ENCODE peak calls at places on chromosomes 3 and 15, in seven cellular contexts. One of them, this sample, is unnamed. For H3K9me3, the result is how much of the 10 kb centered on the place peaks cover.

GRCh38 chr3:112815981-112816380 is 30.7 kb downstream of the CD200R1L start:
- DNase-seq in OCI-LY7: no peak
- DNase-seq in naive thymus-derived CD4-positive, alpha-beta T cell: no peak
- DNase-seq in mammary epithelial cell: peak
- DNase-seq in IMR-90: peak
- DNase-seq in psoas muscle: no peak
- DNase-seq in endodermal cell: no peak
- DNase-seq in this sample: no peak

GRCh38 chr3:111541911-111542483 is at the start of gene CD96:
- DNase-seq in OCI-LY7: no peak
- DNase-seq in naive thymus-derived CD4-positive, alpha-beta T cell: peak
- DNase-seq in mammary epithelial cell: peak
- DNase-seq in IMR-90: peak
- DNase-seq in psoas muscle: no peak
- DNase-seq in endodermal cell: no peak
- DNase-seq in this sample: peak

GRCh38 chr3:128492353-128493220 is at the start of gene GATA2:
- DNase-seq in OCI-LY7: peak
- DNase-seq in naive thymus-derived CD4-positive, alpha-beta T cell: no peak
- DNase-seq in mammary epithelial cell: no peak
- DNase-seq in IMR-90: no peak
- DNase-seq in psoas muscle: no peak
- DNase-seq in endodermal cell: peak
- DNase-seq in this sample: no peak

GRCh38 chr15:33101036-33101435 is 93.5 kb downstream of the FMN1 start:
- DNase-seq in OCI-LY7: no peak
- DNase-seq in naive thymus-derived CD4-positive, alpha-beta T cell: no peak
- DNase-seq in mammary epithelial cell: no peak
- DNase-seq in IMR-90: no peak
- DNase-seq in psoas muscle: no peak
- DNase-seq in endodermal cell: no peak
- DNase-seq in this sample: no peak

GRCh38 chr15:48352474-48353072 is 21.3 kb downstream of the DUT start:
- DNase-seq in OCI-LY7: peak
- DNase-seq in naive thymus-derived CD4-positive, alpha-beta T cell: peak
- DNase-seq in mammary epithelial cell: peak
- DNase-seq in IMR-90: peak
- DNase-seq in psoas muscle: peak
- DNase-seq in endodermal cell: peak
- DNase-seq in this sample: peak

GRCh38 chr15:40372966-40373365 is 9.6 kb upstream of the KNSTRN start:
- DNase-seq in OCI-LY7: no peak
- DNase-seq in naive thymus-derived CD4-positive, alpha-beta T cell: no peak
- DNase-seq in mammary epithelial cell: no peak
- DNase-seq in IMR-90: peak
- DNase-seq in psoas muscle: no peak
- DNase-seq in endodermal cell: no peak
- DNase-seq in this sample: no peak

GRCh38 chr3:15325228-15325627 is 7.2 kb downstream of the SH3BP5 start:
- DNase-seq in OCI-LY7: no peak
- DNase-seq in naive thymus-derived CD4-positive, alpha-beta T cell: no peak
- DNase-seq in mammary epithelial cell: peak
- DNase-seq in IMR-90: peak
- DNase-seq in psoas muscle: peak
- DNase-seq in endodermal cell: peak
- DNase-seq in this sample: no peak

GRCh38 chr3:97579365-97579764 is 185.2 kb upstream of the ARL6 start:
- DNase-seq in OCI-LY7: no peak
- DNase-seq in naive thymus-derived CD4-positive, alpha-beta T cell: no peak
- DNase-seq in mammary epithelial cell: peak
- DNase-seq in IMR-90: no peak
- DNase-seq in psoas muscle: no peak
- DNase-seq in endodermal cell: no peak
- DNase-seq in this sample: no peak

GRCh38 chr15:59169337-59169736 is 37.3 kb upstream of the LDHAL6B start:
- DNase-seq in OCI-LY7: no peak
- DNase-seq in naive thymus-derived CD4-positive, alpha-beta T cell: no peak
- DNase-seq in mammary epithelial cell: peak
- DNase-seq in IMR-90: peak
- DNase-seq in psoas muscle: no peak
- DNase-seq in endodermal cell: no peak
- DNase-seq in this sample: no peak

GRCh38 chr15:28947241-28947674 is 61.5 kb downstream of the APBA2 start:
- DNase-seq in OCI-LY7: no peak
- DNase-seq in naive thymus-derived CD4-positive, alpha-beta T cell: no peak
- DNase-seq in mammary epithelial cell: no peak
- DNase-seq in IMR-90: no peak
- DNase-seq in psoas muscle: no peak
- DNase-seq in endodermal cell: peak
- DNase-seq in this sample: no peak

GRCh38 chr15:100353469-100353868 is 11.7 kb upstream of the ADAMTS17 start:
- DNase-seq in OCI-LY7: no peak
- DNase-seq in naive thymus-derived CD4-positive, alpha-beta T cell: no peak
- DNase-seq in mammary epithelial cell: no peak
- DNase-seq in IMR-90: no peak
- DNase-seq in psoas muscle: no peak
- DNase-seq in endodermal cell: no peak
- DNase-seq in this sample: no peak

GRCh38 chr15:62394079-62394478 is 229.0 kb upstream of the C2CD4B start:
- DNase-seq in OCI-LY7: no peak
- DNase-seq in naive thymus-derived CD4-positive, alpha-beta T cell: no peak
- DNase-seq in mammary epithelial cell: no peak
- DNase-seq in IMR-90: peak
- DNase-seq in psoas muscle: no peak
- DNase-seq in endodermal cell: no peak
- DNase-seq in this sample: no peak

GRCh38 chr3:16897254-16897926 is 12.6 kb downstream of the PLCL2 start:
- DNase-seq in OCI-LY7: peak
- DNase-seq in naive thymus-derived CD4-positive, alpha-beta T cell: peak
- DNase-seq in mammary epithelial cell: no peak
- DNase-seq in IMR-90: peak
- DNase-seq in psoas muscle: no peak
- DNase-seq in endodermal cell: no peak
- DNase-seq in this sample: no peak

GRCh38 chr3:132536442-132537153 is 60.5 kb upstream of the ACKR4 start:
- DNase-seq in OCI-LY7: peak
- DNase-seq in naive thymus-derived CD4-positive, alpha-beta T cell: no peak
- DNase-seq in mammary epithelial cell: no peak
- DNase-seq in IMR-90: peak
- DNase-seq in psoas muscle: no peak
- DNase-seq in endodermal cell: no peak
- DNase-seq in this sample: no peak

GRCh38 chr3:73504255-73504654 is 120.5 kb downstream of the PDZRN3 start:
- DNase-seq in OCI-LY7: no peak
- DNase-seq in naive thymus-derived CD4-positive, alpha-beta T cell: no peak
- DNase-seq in mammary epithelial cell: no peak
- DNase-seq in IMR-90: no peak
- DNase-seq in psoas muscle: no peak
- DNase-seq in endodermal cell: no peak
- DNase-seq in this sample: no peak

GRCh38 chr15:88909956-88910831 is 3.0 kb downstream of the MFGE8 start:
- DNase-seq in OCI-LY7: no peak
- DNase-seq in naive thymus-derived CD4-positive, alpha-beta T cell: no peak
- DNase-seq in mammary epithelial cell: no peak
- DNase-seq in IMR-90: no peak
- DNase-seq in psoas muscle: peak
- DNase-seq in endodermal cell: no peak
- DNase-seq in this sample: no peak

GRCh38 chr3:51343918-51344687 is 41.0 kb upstream of the MANF start:
- DNase-seq in OCI-LY7: no peak
- DNase-seq in naive thymus-derived CD4-positive, alpha-beta T cell: no peak
- DNase-seq in mammary epithelial cell: peak
- DNase-seq in IMR-90: peak
- DNase-seq in psoas muscle: peak
- DNase-seq in endodermal cell: peak
- DNase-seq in this sample: no peak

GRCh38 chr3:50444213-50444612 is 59.2 kb downstream of the CACNA2D2 start:
- DNase-seq in OCI-LY7: no peak
- DNase-seq in naive thymus-derived CD4-positive, alpha-beta T cell: no peak
- DNase-seq in mammary epithelial cell: no peak
- DNase-seq in IMR-90: no peak
- DNase-seq in psoas muscle: no peak
- DNase-seq in endodermal cell: no peak
- DNase-seq in this sample: no peak

GRCh38 chr15:22226034-22226790 is 145.9 kb downstream of the OR4M2 start:
- DNase-seq in OCI-LY7: no peak
- DNase-seq in naive thymus-derived CD4-positive, alpha-beta T cell: no peak
- DNase-seq in mammary epithelial cell: no peak
- DNase-seq in IMR-90: no peak
- DNase-seq in psoas muscle: no peak
- DNase-seq in endodermal cell: no peak
- DNase-seq in this sample: no peak
- H3K9me3 ChIP-seq in OCI-LY7: under half
- H3K9me3 ChIP-seq in naive thymus-derived CD4-positive, alpha-beta T cell: under half
- H3K9me3 ChIP-seq in mammary epithelial cell: under half
- H3K9me3 ChIP-seq in IMR-90: half or more
- H3K9me3 ChIP-seq in psoas muscle: under half
- H3K9me3 ChIP-seq in endodermal cell: half or more
- H3K9me3 ChIP-seq in this sample: under half

GRCh38 chr3:13901935-13902584 is 22.2 kb upstream of the WNT7A start:
- DNase-seq in OCI-LY7: no peak
- DNase-seq in naive thymus-derived CD4-positive, alpha-beta T cell: no peak
- DNase-seq in mammary epithelial cell: no peak
- DNase-seq in IMR-90: no peak
- DNase-seq in psoas muscle: no peak
- DNase-seq in endodermal cell: no peak
- DNase-seq in this sample: no peak
- H3K9me3 ChIP-seq in OCI-LY7: under half
- H3K9me3 ChIP-seq in naive thymus-derived CD4-positive, alpha-beta T cell: under half
- H3K9me3 ChIP-seq in mammary epithelial cell: under half
- H3K9me3 ChIP-seq in IMR-90: under half
- H3K9me3 ChIP-seq in psoas muscle: under half
- H3K9me3 ChIP-seq in endodermal cell: half or more
- H3K9me3 ChIP-seq in this sample: under half

GRCh38 chr15:25184356-25185155 is 229.8 kb downstream of the SNRPN start:
- DNase-seq in OCI-LY7: no peak
- DNase-seq in naive thymus-derived CD4-positive, alpha-beta T cell: no peak
- DNase-seq in mammary epithelial cell: no peak
- DNase-seq in IMR-90: no peak
- DNase-seq in psoas muscle: peak
- DNase-seq in endodermal cell: peak
- DNase-seq in this sample: no peak
- H3K9me3 ChIP-seq in OCI-LY7: under half
- H3K9me3 ChIP-seq in naive thymus-derived CD4-positive, alpha-beta T cell: under half
- H3K9me3 ChIP-seq in mammary epithelial cell: under half
- H3K9me3 ChIP-seq in IMR-90: half or more
- H3K9me3 ChIP-seq in psoas muscle: under half
- H3K9me3 ChIP-seq in endodermal cell: under half
- H3K9me3 ChIP-seq in this sample: under half

GRCh38 chr15:75114796-75115195 is 86.9 kb upstream of the C15orf39 start:
- DNase-seq in OCI-LY7: no peak
- DNase-seq in naive thymus-derived CD4-positive, alpha-beta T cell: no peak
- DNase-seq in mammary epithelial cell: no peak
- DNase-seq in IMR-90: no peak
- DNase-seq in psoas muscle: no peak
- DNase-seq in endodermal cell: no peak
- DNase-seq in this sample: no peak
- H3K9me3 ChIP-seq in OCI-LY7: under half
- H3K9me3 ChIP-seq in naive thymus-derived CD4-positive, alpha-beta T cell: under half
- H3K9me3 ChIP-seq in mammary epithelial cell: under half
- H3K9me3 ChIP-seq in IMR-90: under half
- H3K9me3 ChIP-seq in psoas muscle: under half
- H3K9me3 ChIP-seq in endodermal cell: under half
- H3K9me3 ChIP-seq in this sample: under half

GRCh38 chr3:20890124-20890523 is 704.1 kb upstream of the SGO1 start:
- DNase-seq in OCI-LY7: no peak
- DNase-seq in naive thymus-derived CD4-positive, alpha-beta T cell: no peak
- DNase-seq in mammary epithelial cell: no peak
- DNase-seq in IMR-90: no peak
- DNase-seq in psoas muscle: no peak
- DNase-seq in endodermal cell: no peak
- DNase-seq in this sample: no peak
- H3K9me3 ChIP-seq in OCI-LY7: under half
- H3K9me3 ChIP-seq in naive thymus-derived CD4-positive, alpha-beta T cell: under half
- H3K9me3 ChIP-seq in mammary epithelial cell: under half
- H3K9me3 ChIP-seq in IMR-90: under half
- H3K9me3 ChIP-seq in psoas muscle: under half
- H3K9me3 ChIP-seq in endodermal cell: under half
- H3K9me3 ChIP-seq in this sample: under half

DNA sequence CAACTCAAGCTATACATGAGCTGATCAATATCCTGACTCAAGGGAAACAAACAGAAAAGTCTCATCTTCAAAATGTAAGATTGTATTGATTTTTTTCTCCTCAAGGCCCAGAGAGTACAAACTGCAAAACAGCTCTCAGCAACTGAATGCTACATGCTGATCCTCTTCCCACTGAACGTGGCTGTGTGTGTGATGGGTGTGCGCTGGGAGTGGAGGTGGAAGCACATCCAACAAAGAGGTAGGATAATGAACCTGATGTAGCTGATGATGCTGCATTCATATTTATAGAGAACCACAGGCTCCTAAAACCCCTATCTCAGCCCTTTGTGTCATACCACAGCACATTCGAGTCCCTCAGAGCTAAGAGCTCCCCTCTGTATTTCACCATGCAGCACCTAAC is 56.8 kb downstream of the GABRB3 start:
- DNase-seq in OCI-LY7: no peak
- DNase-seq in naive thymus-derived CD4-positive, alpha-beta T cell: no peak
- DNase-seq in mammary epithelial cell: no peak
- DNase-seq in IMR-90: no peak
- DNase-seq in psoas muscle: no peak
- DNase-seq in endodermal cell: no peak
- DNase-seq in this sample: no peak
- H3K9me3 ChIP-seq in OCI-LY7: under half
- H3K9me3 ChIP-seq in naive thymus-derived CD4-positive, alpha-beta T cell: under half
- H3K9me3 ChIP-seq in mammary epithelial cell: under half
- H3K9me3 ChIP-seq in IMR-90: under half
- H3K9me3 ChIP-seq in psoas muscle: under half
- H3K9me3 ChIP-seq in endodermal cell: under half
- H3K9me3 ChIP-seq in this sample: under half